ENCODE peak calls at places on chromosome 14, in ten cellular contexts. N is iPS-NIHi11, K is esophagus muscularis mucosa, Z is putamen, H is HEK293T, R is activated T-cell treated with anti-CD3 and anti-CD28 coated beads for 1 hour, T is ureter, V is HFF-Myc, O is amniotic stem cell, D is epithelial cell of esophagus. F is an unnamed sample.

GRCh38 chr14:26132061-26132460 is 465.8 kb downstream of the NOVA1 start:
- DNase-seq in T (no peak), D (no peak), V (no peak), K (no peak), H (no peak), N (no peak), Z (no peak), O (no peak), R (no peak), F (no peak)

GRCh38 chr14:39251547-39251946 is 17.8 kb downstream of the MIA2 start:
- DNase-seq in K (no peak), N (no peak), O (no peak), V (no peak), T (no peak), Z (no peak), D (no peak), R (no peak), H (no peak), F (no peak)

GRCh38 chr14:50342211-50343080 is 30.3 kb downstream of the DMAC2L start:
- DNase-seq in N (peak; percentile 59), R (peak; percentile 24), O (no peak), V (no peak), H (peak; percentile 25), K (peak; percentile 90), T (peak; percentile 69), Z (peak; percentile 85), D (peak; percentile 68), F (peak; percentile 55)

GRCh38 chr14:99315197-99315596 is 43.2 kb upstream of the BCL11B start:
- DNase-seq in O (no peak), Z (no peak), D (no peak), H (no peak), N (no peak), V (no peak), K (no peak), T (no peak), R (no peak), F (no peak)

GRCh38 chr14:58667900-58668299 is 30.1 kb downstream of the DACT1 start:
- DNase-seq in O (no peak), V (no peak), K (no peak), D (peak; percentile 10), Z (no peak), H (no peak), N (no peak), T (no peak), R (no peak), F (no peak)

GRCh38 chr14:74542056-74542685 is 48.6 kb downstream of the ISCA2 start:
- DNase-seq in R (no peak), K (no peak), D (no peak), T (no peak), N (no peak), O (no peak), H (no peak), Z (no peak), V (no peak), F (no peak)

GRCh38 chr14:52877628-52878027 is 73.2 kb downstream of the FERMT2 start:
- DNase-seq in O (peak; percentile 12), D (no peak), H (no peak), Z (no peak), R (no peak), V (no peak), T (no peak), K (no peak), N (no peak), F (no peak)

GRCh38 chr14:54599932-54600331 is 33.0 kb downstream of the SAMD4A start:
- DNase-seq in Z (no peak), V (no peak), R (no peak), N (no peak), O (no peak), D (peak; percentile 57), H (no peak), K (no peak), T (no peak), F (no peak)

GRCh38 chr14:94532462-94532861 is 23.2 kb upstream of the SERPINA12 start:
- DNase-seq in R (no peak), N (no peak), D (no peak), K (no peak), O (no peak), T (no peak), V (no peak), H (no peak), Z (no peak), F (no peak)

GRCh38 chr14:101791919-101792572 is 30.5 kb downstream of the PPP2R5C start:
- DNase-seq in O (no peak), V (no peak), T (no peak), R (no peak), Z (no peak), N (no peak), K (no peak), D (peak; percentile 77), H (no peak), F (peak; percentile 44)

GRCh38 chr14:36723551-36723950 is 61.9 kb downstream of the PAX9 start:
- DNase-seq in O (no peak), V (no peak), R (no peak), T (no peak), H (no peak), Z (no peak), K (peak; percentile 64), N (no peak), D (no peak), F (no peak)

GRCh38 chr14:103450423-103450822 is 65.2 kb downstream of the MARK3 start:
- DNase-seq in V (no peak), N (no peak), T (no peak), O (no peak), K (no peak), H (no peak), R (no peak), Z (no peak), D (no peak), F (no peak)

GRCh38 chr14:81565441-81566290 is 32.0 kb upstream of the SEL1L start:
- DNase-seq in N (peak; percentile 53), R (no peak), Z (peak; percentile 47), V (no peak), T (no peak), O (no peak), K (no peak), H (peak; percentile 45), D (peak; percentile 59), F (peak; percentile 17)

GRCh38 chr14:37048666-37049071 is 123.7 kb downstream of the SLC25A21 start:
- DNase-seq in T (no peak), V (no peak), N (no peak), K (no peak), R (no peak), H (no peak), D (peak; percentile 86), O (no peak), Z (no peak), F (no peak)